ENCODE peak calls at places on chromosomes 13 and 19, in ten cellular contexts. G, T, J, Q, E, K, H, D, U and I are unnamed samples.

GRCh38 chr13:44934724-44935123 is 54.5 kb downstream of the NUFIP1 start:
- DNase-seq in G (no peak), T (no peak), J (no peak), Q (no peak), E (no peak), K (no peak), H (no peak), D (peak; percentile 40), U (no peak), I (no peak)

GRCh38 chr19:18424890-18425514 is 5.8 kb downstream of the SSBP4 start:
- DNase-seq in G (no peak), T (no peak), J (no peak), Q (no peak), E (no peak), K (no peak), H (no peak), D (no peak), U (no peak), I (no peak)

GRCh38 chr13:24982333-24982999 is 113.5 kb upstream of the PABPC3 start:
- DNase-seq in G (no peak), T (no peak), J (no peak), Q (no peak), E (no peak), K (peak; percentile 56), H (no peak), D (no peak), U (no peak), I (no peak)

GRCh38 chr13:30809787-30810186 is 74.4 kb downstream of the ALOX5AP start:
- DNase-seq in G (no peak), T (no peak), J (no peak), Q (no peak), E (no peak), K (no peak), H (no peak), D (no peak), U (no peak), I (peak; percentile 30)

GRCh38 chr13:97506511-97506910 is 72.5 kb downstream of the RAP2A start:
- DNase-seq in G (no peak), T (no peak), J (no peak), Q (no peak), E (no peak), K (no peak), H (no peak), D (peak; percentile 44), U (no peak), I (no peak)

GRCh38 chr19:19613456-19613855 is 5.0 kb downstream of the PBX4 start:
- DNase-seq in G (no peak), T (no peak), J (no peak), Q (no peak), E (no peak), K (peak; percentile 25), H (no peak), D (no peak), U (no peak), I (no peak)

GRCh38 chr19:52217576-52217975 is 27.7 kb downstream of the PPP2R1A start:
- DNase-seq in G (no peak), T (no peak), J (no peak), Q (no peak), E (no peak), K (no peak), H (no peak), D (no peak), U (peak; percentile 18), I (no peak)

GRCh38 chr19:38905186-38905539 is 5.4 kb downstream of the NFKBIB start:
- DNase-seq in G (no peak), T (no peak), J (no peak), Q (no peak), E (no peak), K (no peak), H (no peak), D (no peak), U (no peak), I (no peak)

GRCh38 chr13:79810671-79811070 is 329.7 kb downstream of the NDFIP2 start:
- DNase-seq in G (no peak), T (no peak), J (no peak), Q (no peak), E (no peak), K (no peak), H (no peak), D (peak; percentile 70), U (peak; percentile 72), I (no peak)

GRCh38 chr19:12162882-12163806 is at the start of gene ZNF136:
- DNase-seq in G (peak; percentile 96), T (peak; percentile 95), J (peak; percentile 96), Q (peak; percentile 93), E (peak; percentile 89), K (peak; percentile 96), H (peak; percentile 98), D (peak; percentile 96), U (peak; percentile 99), I (peak; percentile 98)

GRCh38 chr19:38274734-38275133 is 10.4 kb downstream of the SPINT2 start:
- DNase-seq in G (no peak), T (no peak), J (no peak), Q (no peak), E (peak; percentile 58), K (peak; percentile 52), H (no peak), D (no peak), U (no peak), I (no peak)

GRCh38 chr19:4225902-4226301 is 3.4 kb upstream of the EBI3 start:
- DNase-seq in G (no peak), T (no peak), J (no peak), Q (no peak), E (no peak), K (no peak), H (no peak), D (no peak), U (no peak), I (no peak)

DNA sequence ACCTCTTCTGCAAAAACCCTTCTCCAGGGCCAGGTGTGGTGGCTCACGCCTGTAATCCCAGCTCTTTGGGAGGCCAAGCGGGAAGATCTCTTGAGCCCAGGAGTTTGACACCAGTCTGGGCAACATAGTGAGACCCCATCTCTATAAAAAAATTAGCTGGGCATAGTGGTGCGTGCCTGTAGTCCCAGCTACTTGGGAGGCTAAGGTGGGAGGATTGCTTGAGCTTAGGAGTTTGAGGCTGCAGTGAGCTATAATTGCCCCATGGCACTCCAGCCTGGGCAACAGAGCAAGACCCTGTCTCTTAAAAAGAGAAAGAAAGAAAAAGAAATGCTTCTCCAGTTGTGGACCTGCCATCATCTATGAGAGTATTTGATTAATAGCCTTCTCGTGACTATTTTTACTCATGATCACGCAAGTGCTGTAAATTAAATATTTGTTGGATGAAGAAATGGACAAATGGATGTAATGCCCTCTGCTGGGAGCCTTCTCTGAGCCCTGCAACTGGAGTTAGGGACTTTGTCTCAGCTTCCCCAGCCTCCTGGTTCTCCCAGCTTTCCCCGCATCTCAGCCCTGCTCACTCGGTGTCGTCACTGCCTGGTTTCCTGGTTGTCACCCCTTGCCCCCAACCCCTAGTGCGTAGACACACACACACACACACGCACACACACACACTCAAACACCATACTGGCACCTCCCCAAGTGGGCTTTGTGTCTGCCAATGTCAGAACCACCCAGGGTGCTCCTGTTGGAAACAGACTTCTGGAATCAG is 12.2 kb downstream of the WIZ start:
- DNase-seq in G (no peak), T (peak; percentile 35), J (peak; percentile 59), Q (no peak), E (no peak), K (no peak), H (no peak), D (no peak), U (no peak), I (no peak)
- TF ChIP-seq POLR2AphosphoS5 in G (no peak), T (peak; percentile 32), J (no peak), Q (no peak), E (peak; percentile 49), K (no peak), H (no peak), D (no peak), U (no peak), I (no peak)

GRCh38 chr13:99375806-99376080 is 68.5 kb upstream of the GPR183 start:
- DNase-seq in G (no peak), T (no peak), J (no peak), Q (peak; percentile 6), E (no peak), K (no peak), H (no peak), D (no peak), U (no peak), I (peak; percentile 72)

GRCh38 chr13:99376924-99377323 is 69.7 kb upstream of the GPR183 start:
- DNase-seq in G (no peak), T (no peak), J (no peak), Q (peak; percentile 42), E (no peak), K (no peak), H (no peak), D (no peak), U (no peak), I (peak; percentile 51)

GRCh38 chr13:99374994-99375805 is 68.0 kb upstream of the GPR183 start:
- DNase-seq in G (no peak), T (no peak), J (no peak), Q (peak; percentile 43), E (no peak), K (peak; percentile 50), H (no peak), D (no peak), U (no peak), I (peak; percentile 95)

GRCh38 chr13:99377641-99378040 is 70.4 kb upstream of the GPR183 start:
- DNase-seq in G (no peak), T (no peak), J (no peak), Q (peak; percentile 33), E (no peak), K (no peak), H (no peak), D (no peak), U (no peak), I (no peak)

GRCh38 chr13:99376132-99376531 is 68.9 kb upstream of the GPR183 start:
- DNase-seq in G (no peak), T (no peak), J (no peak), Q (peak; percentile 39), E (no peak), K (no peak), H (no peak), D (no peak), U (no peak), I (peak; percentile 91)
- H3K4me1 ChIP-seq in G (no peaks in the 10 kb centered on the region), T (no peaks in the 10 kb centered on the region), J (no peaks in the 10 kb centered on the region), Q (peaks cover 4% of the 10 kb centered on the region), E (no peaks in the 10 kb centered on the region), K (no peaks in the 10 kb centered on the region), H (no peaks in the 10 kb centered on the region), D (no peaks in the 10 kb centered on the region), U (peaks cover 19% of the 10 kb centered on the region), I (peaks cover 67% of the 10 kb centered on the region)

GRCh38 chr13:113794764-113795173 is 35.7 kb downstream of the TMEM255B start:
- DNase-seq in G (peak; percentile 39), T (no peak), J (no peak), Q (no peak), E (no peak), K (no peak), H (no peak), D (no peak), U (no peak), I (peak; percentile 58)
- TF ChIP-seq POLR2AphosphoS5 in G (no peak), T (no peak), J (no peak), Q (no peak), E (no peak), K (no peak), H (no peak), D (no peak), U (no peak), I (no peak)

DNA sequence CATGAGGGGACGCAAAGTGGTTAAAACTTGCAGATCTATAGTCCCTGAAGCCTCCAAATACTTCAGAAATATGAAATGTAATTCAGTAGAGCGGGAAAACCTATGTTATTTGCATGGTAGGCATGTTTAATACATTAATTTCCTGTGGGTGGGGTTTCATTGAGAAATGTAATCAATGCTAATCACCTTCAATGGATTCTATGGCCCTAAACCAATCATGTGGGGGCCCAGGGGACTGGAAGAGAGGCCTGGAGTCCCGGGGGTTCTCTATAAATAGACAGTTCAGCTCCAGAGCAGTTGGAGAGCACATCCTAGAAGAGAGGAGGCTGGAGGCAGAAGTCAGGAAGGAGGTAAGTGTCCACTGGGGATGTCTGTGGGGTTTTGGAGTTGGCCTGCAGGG is at the start of gene ZSCAN5C:
- DNase-seq in G (no peak), T (no peak), J (no peak), Q (no peak), E (no peak), K (no peak), H (no peak), D (no peak), U (no peak), I (no peak)
- H3K4me1 ChIP-seq in G (no peaks in the 10 kb centered on the region), T (no peaks in the 10 kb centered on the region), J (no peaks in the 10 kb centered on the region), Q (no peaks in the 10 kb centered on the region), E (no peaks in the 10 kb centered on the region), K (no peaks in the 10 kb centered on the region), H (no peaks in the 10 kb centered on the region), D (no peaks in the 10 kb centered on the region), U (no peaks in the 10 kb centered on the region), I (no peaks in the 10 kb centered on the region)